ENCODE peak calls at places on chromosomes 2 and 18, in six cellular contexts. L is tibial artery, P is choroid plexus epithelial cell, V is fibroblast of mammary gland, D is esophagus squamous epithelium, Z is NT2/D1. O is an unnamed sample.

GRCh38 chr18:55356815-55357214 is 231.2 kb downstream of the TCF4 start:
- DNase-seq in L (no peak), P (no peak), V (no peak), D (no peak), Z (no peak), O (no peak)

GRCh38 chr2:38075436-38076249 is at the start of gene CYP1B1:
- DNase-seq in L (peak; percentile 68), P (peak; percentile 69), V (no peak), D (no peak), Z (no peak), O (peak; percentile 47)

GRCh38 chr2:205053827-205054410 is 508.6 kb downstream of the PARD3B start:
- DNase-seq in L (no peak), P (peak; percentile 44), V (no peak), D (no peak), Z (no peak), O (peak; percentile 31)

GRCh38 chr2:71462641-71463341 is 9.4 kb downstream of the DYSF start:
- DNase-seq in L (no peak), P (no peak), V (no peak), D (no peak), Z (no peak), O (no peak)

GRCh38 chr18:49768051-49768391 is 45.3 kb downstream of the ACAA2 start:
- DNase-seq in L (no peak), P (peak; percentile 84), V (peak; percentile 68), D (no peak), Z (peak; percentile 68), O (peak; percentile 83)

GRCh38 chr18:59517446-59518171 is 158.5 kb upstream of the LMAN1 start:
- DNase-seq in L (no peak), P (peak; percentile 37), V (peak; percentile 22), D (no peak), Z (peak; percentile 22), O (peak; percentile 22)

GRCh38 chr18:74929110-74929509 is 279.8 kb downstream of the PTGR3 start:
- DNase-seq in L (no peak), P (no peak), V (no peak), D (no peak), Z (no peak), O (no peak)

GRCh38 chr18:9629709-9630108 is 15.3 kb upstream of the PPP4R1 start:
- DNase-seq in L (no peak), P (peak; percentile 65), V (peak; percentile 87), D (no peak), Z (no peak), O (no peak)

GRCh38 chr2:237081596-237081995 is 4.1 kb upstream of the COPS8 start:
- DNase-seq in L (no peak), P (no peak), V (peak; percentile 38), D (no peak), Z (no peak), O (peak; percentile 23)

GRCh38 chr2:71880846-71881610 is 266.6 kb downstream of the CYP26B1 start:
- DNase-seq in L (peak; percentile 95), P (peak; percentile 70), V (peak; percentile 84), D (no peak), Z (no peak), O (peak; percentile 75)

GRCh38 chr18:80147037-80147417 is 38.0 kb downstream of the ADNP2 start:
- DNase-seq in L (no peak), P (no peak), V (no peak), D (no peak), Z (no peak), O (no peak)

GRCh38 chr2:116733699-116734098 is 1080.8 kb upstream of the DDX18 start:
- DNase-seq in L (no peak), P (no peak), V (no peak), D (no peak), Z (no peak), O (no peak)

GRCh38 chr2:120703330-120703994 is 32.2 kb upstream of the GLI2 start:
- DNase-seq in L (no peak), P (peak; percentile 61), V (peak; percentile 95), D (no peak), Z (no peak), O (peak; percentile 57)

GRCh38 chr2:9336209-9336533 is 87.2 kb downstream of the ITGB1BP1 start:
- DNase-seq in L (no peak), P (peak; percentile 79), V (peak; percentile 67), D (no peak), Z (no peak), O (peak; percentile 57)

GRCh38 chr2:18651842-18652774 is 62.7 kb upstream of the NT5C1B start:
- DNase-seq in L (no peak), P (peak; percentile 85), V (peak; percentile 29), D (no peak), Z (no peak), O (peak; percentile 21)

GRCh38 chr2:213090772-213091171 is 60.6 kb downstream of the IKZF2 start:
- DNase-seq in L (no peak), P (no peak), V (no peak), D (no peak), Z (no peak), O (no peak)

GRCh38 chr18:79528296-79528695 is 132.6 kb downstream of the NFATC1 start:
- DNase-seq in L (peak; percentile 24), P (no peak), V (no peak), D (no peak), Z (no peak), O (no peak)

GRCh38 chr2:25168256-25169072 is at the start of gene POMC:
- DNase-seq in L (no peak), P (peak; percentile 29), V (peak; percentile 6), D (no peak), Z (no peak), O (peak; percentile 57)

GRCh38 chr2:160308915-160309314 is 108.8 kb upstream of the ITGB6 start:
- DNase-seq in L (no peak), P (peak; percentile 79), V (peak; percentile 75), D (no peak), Z (peak; percentile 30), O (peak; percentile 96)

GRCh38 chr2:233513953-233514655 is 52.5 kb downstream of the USP40 start:
- DNase-seq in L (no peak), P (no peak), V (no peak), D (no peak), Z (no peak), O (no peak)
- H3K4me3 ChIP-seq in L (no peak overlapping the region), P (no peak overlapping the region), V (no peak overlapping the region), D (no peak overlapping the region), Z (no peak overlapping the region), O (no peak overlapping the region)

GRCh38 chr2:70084973-70085710 is 2.1 kb upstream of the PCBP1 start:
- DNase-seq in L (peak; percentile 71), P (no peak), V (no peak), D (no peak), Z (peak; percentile 74), O (no peak)

GRCh38 chr2:70086278-70086837 is 919 bp upstream of the PCBP1 start:
- DNase-seq in L (peak; percentile 85), P (peak; percentile 93), V (peak; percentile 83), D (peak; percentile 49), Z (no peak), O (peak; percentile 83)

GRCh38 chr2:70085711-70086277 is 1.5 kb upstream of the PCBP1 start:
- DNase-seq in L (peak; percentile 17), P (no peak), V (no peak), D (no peak), Z (no peak), O (no peak)

GRCh38 chr2:70081221-70081620 is 6.1 kb upstream of the PCBP1 start:
- DNase-seq in L (peak; percentile 15), P (no peak), V (no peak), D (no peak), Z (no peak), O (no peak)

GRCh38 chr2:70083344-70084156 is 3.7 kb upstream of the PCBP1 start:
- DNase-seq in L (peak; percentile 37), P (no peak), V (peak; percentile 61), D (no peak), Z (no peak), O (no peak)
- H3K4me3 ChIP-seq in L (no peak overlapping the region), P (no peak overlapping the region), V (no peak overlapping the region), D (no peak overlapping the region), Z (no peak overlapping the region), O (no peak overlapping the region)

GRCh38 chr2:201699384-201699783 is 940 bp upstream of the MPP4 start:
- DNase-seq in L (no peak), P (no peak), V (peak; percentile 15), D (no peak), Z (no peak), O (peak; percentile 10)

GRCh38 chr2:201696151-201696659 is 2.2 kb downstream of the MPP4 start:
- DNase-seq in L (no peak), P (peak; percentile 73), V (peak; percentile 98), D (no peak), Z (no peak), O (peak; percentile 80)

GRCh38 chr2:201697899-201698298 is 545 bp downstream of the MPP4 start:
- DNase-seq in L (no peak), P (peak; percentile 88), V (peak; percentile 86), D (no peak), Z (no peak), O (peak; percentile 76)

GRCh38 chr2:201701591-201701990 is 3.1 kb upstream of the MPP4 start:
- DNase-seq in L (no peak), P (no peak), V (no peak), D (no peak), Z (no peak), O (no peak)

GRCh38 chr2:201698588-201699226 is at the start of gene MPP4:
- DNase-seq in L (no peak), P (peak; percentile 51), V (peak; percentile 68), D (no peak), Z (no peak), O (peak; percentile 25)
- H3K4me3 ChIP-seq in L (no peak within 1 kb of the TSS), P (no peak within 1 kb of the TSS), V (peak within 1 kb of the TSS; percentile 2), D (no peak within 1 kb of the TSS), Z (no peak within 1 kb of the TSS), O (no peak within 1 kb of the TSS)

GRCh38 chr2:43300222-43300621 is 73.8 kb upstream of the ZFP36L2 start:
- DNase-seq in L (no peak), P (no peak), V (no peak), D (no peak), Z (no peak), O (no peak)

GRCh38 chr2:43302311-43303051 is 76.1 kb upstream of the ZFP36L2 start:
- DNase-seq in L (no peak), P (no peak), V (no peak), D (no peak), Z (no peak), O (no peak)

GRCh38 chr2:43303120-43303519 is 76.7 kb upstream of the ZFP36L2 start:
- DNase-seq in L (no peak), P (no peak), V (no peak), D (no peak), Z (no peak), O (no peak)

GRCh38 chr2:43298496-43298895 is 72.1 kb upstream of the ZFP36L2 start:
- DNase-seq in L (no peak), P (no peak), V (no peak), D (no peak), Z (no peak), O (no peak)

DNA sequence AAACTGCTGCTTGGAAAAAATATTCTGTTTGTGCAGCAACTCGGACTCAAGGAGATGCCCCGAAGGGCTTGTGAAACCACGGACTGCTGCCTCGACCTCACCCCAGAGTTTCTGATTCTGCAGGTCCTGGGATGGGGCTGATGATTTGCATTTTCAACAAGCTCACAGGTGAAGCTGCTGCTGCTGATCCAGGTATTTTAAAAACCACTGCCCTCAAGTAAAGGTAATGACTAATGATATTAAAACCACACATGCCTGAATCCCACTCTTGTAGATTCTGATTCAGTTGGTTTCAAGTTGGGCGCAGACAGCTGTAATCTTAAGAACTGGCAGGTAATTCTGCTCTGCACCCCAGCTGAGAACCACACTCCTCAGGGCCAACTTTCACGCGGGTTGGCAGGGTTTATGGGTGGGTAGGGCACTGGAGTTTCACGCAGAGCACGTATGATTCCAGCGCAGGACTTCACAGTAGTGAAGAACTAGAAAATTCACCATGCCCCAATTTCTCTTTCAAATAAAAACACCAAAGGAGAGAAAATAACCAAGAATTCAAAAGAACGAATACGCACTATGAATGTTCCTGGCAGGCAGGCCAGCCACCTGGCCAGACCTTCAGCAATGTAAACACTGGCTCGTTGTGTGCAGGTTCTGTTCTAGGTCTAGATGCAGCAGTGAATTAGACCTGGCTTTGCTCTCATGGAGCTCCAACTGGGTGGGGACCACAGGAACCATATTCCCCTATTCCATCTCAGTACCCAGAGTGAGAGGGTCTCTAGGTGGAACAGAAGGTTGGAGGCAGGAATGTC is 74.6 kb upstream of the ZFP36L2 start:
- DNase-seq in L (no peak), P (no peak), V (no peak), D (no peak), Z (no peak), O (no peak)
- H3K4me3 ChIP-seq in L (no peak overlapping the region), P (no peak overlapping the region), V (no peak overlapping the region), D (no peak overlapping the region), Z (no peak overlapping the region), O (no peak overlapping the region)

O was measured in fibroblast of lung.